ENCODE peak calls at places on chromosomes 6 and 20, in four cellular contexts. F, V, X and S are unnamed samples.
A peak's percentile ranks its signal among the peaks of the same experiment; 100 is the strongest.

GRCh38 chr20:44884907-44885391 is 556 bp upstream of the YWHAB start:
- DNase-seq in F (no peak), V (no peak), X (no peak), S (no peak)

GRCh38 chr6:81228912-81229540 is 523.5 kb downstream of the TENT5A start:
- DNase-seq in F (no peak), V (no peak), X (no peak), S (no peak)

GRCh38 chr6:150185697-150186096 is 42.9 kb downstream of the PPP1R14C start:
- DNase-seq in F (peak; percentile 73), V (no peak), X (no peak), S (no peak)

GRCh38 chr6:684831-685636 is 7.9 kb downstream of the EXOC2 start:
- DNase-seq in F (no peak), V (no peak), X (no peak), S (no peak)

GRCh38 chr6:47741807-47742206 is 40.0 kb upstream of the OPN5 start:
- DNase-seq in F (peak; percentile 40), V (peak; percentile 4), X (no peak), S (no peak)

GRCh38 chr6:74598473-74599393 is 607.1 kb downstream of the COL12A1 start:
- DNase-seq in F (no peak), V (peak; percentile 10), X (no peak), S (no peak)

GRCh38 chr6:16401868-16402267 is 163.5 kb downstream of the GMPR start:
- DNase-seq in F (no peak), V (no peak), X (no peak), S (no peak)

GRCh38 chr20:37615507-37616425 is 78.1 kb upstream of the CTNNBL1 start:
- DNase-seq in F (peak; percentile 44), V (peak; percentile 71), X (peak; percentile 42), S (peak; percentile 59)

GRCh38 chr6:20542927-20543602 is 8.8 kb downstream of the CDKAL1 start:
- DNase-seq in F (no peak), V (no peak), X (no peak), S (no peak)

GRCh38 chr20:61991476-61991875 is 74.2 kb downstream of the TAF4 start:
- DNase-seq in F (no peak), V (no peak), X (no peak), S (no peak)

GRCh38 chr6:73134588-73134987 is 90.7 kb downstream of the KHDC1L start:
- DNase-seq in F (peak; percentile 23), V (no peak), X (no peak), S (peak; percentile 37)

GRCh38 chr20:4234128-4234527 is 218.8 kb upstream of the RNF24 start:
- DNase-seq in F (no peak), V (no peak), X (no peak), S (no peak)

GRCh38 chr6:41408576-41408975 is 73.2 kb downstream of the NCR2 start:
- DNase-seq in F (no peak), V (no peak), X (no peak), S (no peak)

GRCh38 chr6:44062771-44063560 is 64.3 kb downstream of the MRPL14 start:
- DNase-seq in F (no peak), V (no peak), X (no peak), S (no peak)

GRCh38 chr6:117463762-117464665 is 18.5 kb upstream of the DCBLD1 start:
- DNase-seq in F (no peak), V (no peak), X (no peak), S (peak; percentile 13)

GRCh38 chr6:144920391-144920983 is 635.4 kb downstream of the UTRN start:
- DNase-seq in F (no peak), V (no peak), X (no peak), S (no peak)

GRCh38 chr20:1430004-1430451 is 36.6 kb downstream of the NSFL1C start:
- DNase-seq in F (no peak), V (no peak), X (no peak), S (no peak)

GRCh38 chr20:48606841-48607543 is 220.8 kb downstream of the PREX1 start:
- DNase-seq in F (no peak), V (no peak), X (no peak), S (no peak)

GRCh38 chr6:158213925-158214674 is 46.0 kb downstream of the GTF2H5 start:
- DNase-seq in F (peak; percentile 70), V (peak; percentile 35), X (peak; percentile 24), S (peak; percentile 86)

GRCh38 chr6:108798672-108799355 is 49.4 kb upstream of the ARMC2 start:
- DNase-seq in F (peak; percentile 54), V (no peak), X (peak; percentile 38), S (peak; percentile 43)

GRCh38 chr20:4563031-4563430 is 158.7 kb upstream of the PRND start:
- DNase-seq in F (no peak), V (no peak), X (no peak), S (no peak)

GRCh38 chr6:138035070-138035469 is 72.1 kb downstream of the PERP start:
- DNase-seq in F (no peak), V (no peak), X (no peak), S (no peak)

GRCh38 chr20:2476742-2477615 is 6.4 kb upstream of the SNRPB start:
- DNase-seq in F (no peak), V (no peak), X (no peak), S (no peak)

GRCh38 chr6:111843347-111844147 is 29.7 kb downstream of the FYN start:
- DNase-seq in F (peak; percentile 35), V (no peak), X (peak; percentile 52), S (peak; percentile 56)

GRCh38 chr6:166977626-166978550 is 21.3 kb upstream of the CEP43 start:
- DNase-seq in F (no peak), V (no peak), X (no peak), S (no peak)

GRCh38 chr6:26358511-26358981 is 6.5 kb upstream of the BTN3A2 start:
- DNase-seq in F (no peak), V (no peak), X (no peak), S (peak; percentile 41)
- H3K27ac ChIP-seq in F (no peak overlapping the region), V (no peak overlapping the region), X (no peak overlapping the region), S (no peak overlapping the region)

GRCh38 chr6:37047933-37048850 is 42.7 kb downstream of the FGD2 start:
- DNase-seq in F (no peak), V (no peak), X (no peak), S (no peak)
- H3K4me1 ChIP-seq in F (no peaks in the 10 kb centered on the region), V (peaks cover 18% of the 10 kb centered on the region), X (peaks cover 69% of the 10 kb centered on the region), S (peaks cover 64% of the 10 kb centered on the region)

GRCh38 chr6:155881845-155882526 is 426.3 kb upstream of the NOX3 start:
- DNase-seq in F (no peak), V (no peak), X (no peak), S (no peak)
- H3K27ac ChIP-seq in F (no peak overlapping the region), V (no peak overlapping the region), X (no peak overlapping the region), S (no peak overlapping the region)

GRCh38 chr6:143079325-143079640 is 18.6 kb downstream of the AIG1 start:
- DNase-seq in F (no peak), V (no peak), X (no peak), S (no peak)
- H3K4me1 ChIP-seq in F (no peaks in the 10 kb centered on the region), V (no peaks in the 10 kb centered on the region), X (no peaks in the 10 kb centered on the region), S (no peaks in the 10 kb centered on the region)

DNA sequence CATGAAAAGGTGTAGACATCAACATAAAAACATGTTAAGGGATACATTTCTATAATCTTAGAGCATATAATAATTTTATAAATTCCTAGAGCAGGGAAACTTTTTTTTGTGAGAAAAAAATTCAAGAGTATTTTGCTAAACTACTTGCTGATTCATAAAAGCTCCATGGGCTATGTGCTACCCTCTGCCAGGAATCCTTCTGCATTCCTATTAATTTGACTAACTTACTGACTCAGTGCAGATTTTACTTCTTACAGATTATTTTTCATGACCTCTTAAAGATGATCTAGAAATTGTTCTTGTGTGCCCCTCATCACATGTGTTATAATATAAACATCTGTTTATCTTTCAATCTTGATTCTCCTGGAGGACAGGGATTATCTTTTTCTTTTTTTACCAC is 5.7 kb downstream of the VTA1 start:
- DNase-seq in F (no peak), V (no peak), X (no peak), S (no peak)
- H3K27ac ChIP-seq in F (no peak overlapping the region), V (no peak overlapping the region), X (no peak overlapping the region), S (no peak overlapping the region)

GRCh38 chr20:19978511-19979210 is 38.5 kb upstream of the NAA20 start:
- DNase-seq in F (no peak), V (no peak), X (no peak), S (no peak)

GRCh38 chr20:19975436-19975799 is 41.7 kb upstream of the NAA20 start:
- DNase-seq in F (no peak), V (peak; percentile 59), X (no peak), S (no peak)

GRCh38 chr20:19976595-19977372 is 40.4 kb upstream of the NAA20 start:
- DNase-seq in F (no peak), V (peak; percentile 79), X (no peak), S (no peak)

GRCh38 chr20:19975901-19976300 is 41.3 kb upstream of the NAA20 start:
- DNase-seq in F (no peak), V (peak; percentile 59), X (no peak), S (no peak)

GRCh38 chr20:19977373-19977770 is 39.8 kb upstream of the NAA20 start:
- DNase-seq in F (no peak), V (no peak), X (no peak), S (no peak)
- H3K4me1 ChIP-seq in F (peaks cover 12% of the 10 kb centered on the region), V (peaks cover 62% of the 10 kb centered on the region), X (no peaks in the 10 kb centered on the region), S (no peaks in the 10 kb centered on the region)

DNA sequence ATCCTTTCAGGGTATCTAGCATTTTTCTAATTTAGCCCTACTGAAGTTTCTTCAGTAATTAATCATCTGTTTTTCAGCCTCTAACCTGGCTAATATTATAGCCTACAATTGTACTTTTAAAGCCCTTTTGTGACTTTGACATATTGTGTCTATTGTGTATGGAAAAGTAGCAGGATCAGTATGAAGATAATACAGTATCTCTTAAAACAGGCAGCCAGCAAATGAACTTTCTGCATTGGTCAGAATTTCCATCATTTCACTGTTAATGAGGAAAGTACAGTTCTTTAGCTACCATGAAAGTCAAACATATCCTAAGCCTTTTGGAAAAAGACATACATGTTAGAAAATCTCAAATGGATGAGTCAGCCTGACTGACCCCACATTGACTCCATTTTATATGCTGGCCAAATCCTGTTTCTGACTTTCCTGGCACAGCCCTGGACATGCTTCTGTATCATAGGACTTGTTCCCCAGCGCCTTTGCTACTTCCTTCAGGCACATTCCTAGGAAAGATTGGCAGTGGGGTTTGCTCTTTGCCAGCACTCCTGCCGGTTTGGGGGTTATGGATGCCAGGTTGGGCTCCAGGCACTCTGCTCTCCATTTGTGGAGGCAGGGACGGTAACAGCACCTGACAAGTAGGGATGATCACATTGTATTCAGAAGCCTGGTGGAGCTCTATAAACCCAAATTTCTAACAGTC is 43.6 kb downstream of the TOP1 start:
- DNase-seq in F (no peak), V (no peak), X (no peak), S (no peak)
- H3K27ac ChIP-seq in F (peak overlapping the region; percentile 8), V (no peak overlapping the region), X (no peak overlapping the region), S (no peak overlapping the region)